ENCODE peak calls at places on chromosomes 1 and 21, in seven cellular contexts. U is esophagus muscularis mucosa; Q is glutamatergic neuron; C is fibroblast of mammary gland; M is CD4-positive, alpha-beta T cell; W is Peyer's patch; Z is stomach. B is an unnamed sample.

GRCh38 chr1:245105815-245106410 is 48.9 kb upstream of the KIF26B start:
- DNase-seq in Z (no peak), Q (no peak), M (no peak), U (no peak), C (peak), W (no peak), B (no peak)

GRCh38 chr21:45830720-45831366 is 150.7 kb upstream of the COL6A1 start:
- DNase-seq in Z (no peak), W (no peak), Q (no peak), M (no peak), C (no peak), U (peak), B (no peak)

GRCh38 chr1:234553241-234554156 is 56.5 kb downstream of the IRF2BP2 start:
- DNase-seq in C (peak), M (no peak), W (no peak), Q (no peak), Z (no peak), U (no peak), B (no peak)

GRCh38 chr1:82392946-82393345 is 592.2 kb downstream of the ADGRL2 start:
- DNase-seq in U (no peak), W (no peak), C (no peak), M (no peak), Z (no peak), Q (no peak), B (no peak)

GRCh38 chr1:155049651-155050559 is 1.2 kb upstream of the ADAM15 start:
- DNase-seq in Z (no peak), U (no peak), M (no peak), W (no peak), Q (no peak), C (peak), B (no peak)

GRCh38 chr1:145961425-145962156 is 2.8 kb downstream of the ANKRD34A start:
- DNase-seq in U (no peak), Q (peak), C (no peak), M (no peak), W (peak), Z (no peak), B (peak)

GRCh38 chr1:159207774-159208459 is 3.2 kb downstream of the ACKR1 start:
- DNase-seq in C (no peak), Q (no peak), W (no peak), M (no peak), U (no peak), Z (no peak), B (no peak)

GRCh38 chr1:75984781-75985180 is 52.6 kb upstream of the ASB17 start:
- DNase-seq in W (no peak), Z (no peak), M (no peak), C (no peak), U (no peak), Q (no peak), B (no peak)

GRCh38 chr1:235410467-235410866 is 43.2 kb downstream of the TBCE start:
- DNase-seq in C (no peak), Q (no peak), U (no peak), M (no peak), Z (no peak), W (no peak), B (no peak)

GRCh38 chr1:47650205-47650604 is 212.4 kb downstream of the FOXD2 start:
- DNase-seq in Z (peak), Q (no peak), U (no peak), C (peak), W (peak), M (no peak), B (no peak)

GRCh38 chr1:222042120-222042519 is 300.2 kb upstream of the DUSP10 start:
- DNase-seq in C (peak), Q (no peak), U (no peak), M (no peak), W (no peak), Z (no peak), B (no peak)

GRCh38 chr1:111318483-111319000 is 27.9 kb downstream of the CHIA start:
- DNase-seq in M (no peak), Z (no peak), U (no peak), W (no peak), Q (no peak), C (no peak), B (no peak)

GRCh38 chr21:43211085-43212071 is 42.6 kb downstream of the CRYAA start:
- DNase-seq in Z (peak), W (peak), U (no peak), M (no peak), C (no peak), Q (peak), B (no peak)

GRCh38 chr1:88730132-88730675 is 46.1 kb downstream of the PKN2 start:
- DNase-seq in W (no peak), Q (no peak), C (no peak), Z (no peak), M (no peak), U (no peak), B (no peak)

GRCh38 chr21:31185663-31186062 is 147.4 kb upstream of the KRTAP19-8 start:
- DNase-seq in M (no peak), Z (no peak), W (no peak), C (no peak), U (no peak), Q (no peak), B (no peak)

GRCh38 chr1:81237531-81238528 is 562.9 kb upstream of the ADGRL2 start:
- DNase-seq in C (no peak), M (no peak), W (no peak), Z (no peak), U (no peak), Q (no peak), B (no peak)

GRCh38 chr1:92858564-92859399 is 26.9 kb downstream of the RPL5 start:
- DNase-seq in Q (peak), Z (peak), M (no peak), C (peak), W (peak), U (peak), B (no peak)

GRCh38 chr1:158117854-158118691 is 62.6 kb upstream of the CD1D start:
- DNase-seq in M (peak), Z (peak), W (peak), C (peak), Q (peak), U (no peak), B (peak)

GRCh38 chr1:172005856-172006255 is 164.6 kb downstream of the DNM3 start:
- DNase-seq in Q (no peak), M (no peak), W (no peak), Z (no peak), C (peak), U (no peak), B (no peak)

GRCh38 chr21:38349111-38349746 is 92.4 kb downstream of the KCNJ15 start:
- DNase-seq in M (no peak), Q (no peak), U (no peak), W (no peak), Z (no peak), C (peak), B (no peak)

GRCh38 chr1:31957701-31958674 is 19.8 kb upstream of the PTP4A2 start:
- DNase-seq in W (no peak), C (no peak), M (no peak), Q (no peak), Z (no peak), U (no peak), B (no peak)

GRCh38 chr1:225430301-225430700 is 2.5 kb upstream of the LBR start:
- DNase-seq in C (no peak), Z (no peak), W (no peak), Q (no peak), M (no peak), U (no peak), B (no peak)

GRCh38 chr21:26881504-26882228 is 36.5 kb upstream of the ADAMTS1 start:
- DNase-seq in U (no peak), Q (no peak), C (peak), Z (no peak), M (no peak), W (no peak), B (no peak)

GRCh38 chr1:41662656-41663437 is 178.4 kb upstream of the EDN2 start:
- DNase-seq in C (peak), Q (peak), M (no peak), U (no peak), W (peak), Z (no peak), B (peak)

GRCh38 chr1:219460561-219461511 is 152.1 kb downstream of the ZC3H11B start:
- DNase-seq in Z (no peak), Q (no peak), U (no peak), W (no peak), M (no peak), C (peak), B (no peak)

GRCh38 chr1:78677788-78678187 is 28.2 kb downstream of the IFI44 start:
- DNase-seq in W (no peak), Z (no peak), M (no peak), Q (no peak), C (no peak), U (no peak), B (no peak)

GRCh38 chr1:118986291-118986838 is 1.8 kb downstream of the TBX15 start:
- DNase-seq in C (peak), W (no peak), Q (no peak), U (no peak), M (no peak), Z (no peak), B (no peak)

GRCh38 chr1:236753554-236753953 is 41.5 kb upstream of the MTR start:
- DNase-seq in M (no peak), W (no peak), U (no peak), Q (peak), C (peak), Z (no peak), B (no peak)

GRCh38 chr1:232622378-232622777 is 7.6 kb downstream of the SIPA1L2 start:
- DNase-seq in C (no peak), U (no peak), W (peak), M (no peak), Q (no peak), Z (no peak), B (no peak)

GRCh38 chr1:204288061-204288588 is 71.6 kb downstream of the PLEKHA6 start:
- DNase-seq in Q (peak), C (peak), U (no peak), W (peak), M (no peak), Z (peak), B (no peak)

GRCh38 chr1:66452162-66452561 is 81.8 kb upstream of the SGIP1 start:
- DNase-seq in U (no peak), W (no peak), M (no peak), Q (no peak), Z (no peak), C (no peak), B (no peak)

GRCh38 chr1:43773821-43774220 is 66.5 kb downstream of the ST3GAL3 start:
- DNase-seq in Q (no peak), U (no peak), Z (no peak), C (peak), W (no peak), M (no peak), B (no peak)

GRCh38 chr1:98035587-98035986 is 114.8 kb upstream of the DPYD start:
- DNase-seq in U (no peak), Z (no peak), M (no peak), C (no peak), W (no peak), Q (no peak), B (no peak)

GRCh38 chr1:8754993-8755392 is 62.4 kb downstream of the RERE start:
- DNase-seq in W (no peak), C (no peak), Z (no peak), M (no peak), Q (no peak), U (no peak), B (no peak)

GRCh38 chr1:209549384-209550001 is 34.0 kb upstream of the CAMK1G start:
- DNase-seq in C (no peak), Q (peak), W (no peak), M (no peak), Z (no peak), U (no peak), B (no peak)
- TF ChIP-seq CTCF in C (no peak), Q (peak), W (no peak), M (no peak), Z (no peak), U (no peak), B (no peak)

GRCh38 chr1:51044834-51045233 is 57.2 kb upstream of the C1orf185 start:
- DNase-seq in Z (no peak), Q (no peak), C (peak), W (no peak), U (no peak), M (no peak), B (no peak)
- TF ChIP-seq CTCF in Z (no peak), Q (no peak), C (peak), W (peak), U (peak), M (peak), B (no peak)

DNA sequence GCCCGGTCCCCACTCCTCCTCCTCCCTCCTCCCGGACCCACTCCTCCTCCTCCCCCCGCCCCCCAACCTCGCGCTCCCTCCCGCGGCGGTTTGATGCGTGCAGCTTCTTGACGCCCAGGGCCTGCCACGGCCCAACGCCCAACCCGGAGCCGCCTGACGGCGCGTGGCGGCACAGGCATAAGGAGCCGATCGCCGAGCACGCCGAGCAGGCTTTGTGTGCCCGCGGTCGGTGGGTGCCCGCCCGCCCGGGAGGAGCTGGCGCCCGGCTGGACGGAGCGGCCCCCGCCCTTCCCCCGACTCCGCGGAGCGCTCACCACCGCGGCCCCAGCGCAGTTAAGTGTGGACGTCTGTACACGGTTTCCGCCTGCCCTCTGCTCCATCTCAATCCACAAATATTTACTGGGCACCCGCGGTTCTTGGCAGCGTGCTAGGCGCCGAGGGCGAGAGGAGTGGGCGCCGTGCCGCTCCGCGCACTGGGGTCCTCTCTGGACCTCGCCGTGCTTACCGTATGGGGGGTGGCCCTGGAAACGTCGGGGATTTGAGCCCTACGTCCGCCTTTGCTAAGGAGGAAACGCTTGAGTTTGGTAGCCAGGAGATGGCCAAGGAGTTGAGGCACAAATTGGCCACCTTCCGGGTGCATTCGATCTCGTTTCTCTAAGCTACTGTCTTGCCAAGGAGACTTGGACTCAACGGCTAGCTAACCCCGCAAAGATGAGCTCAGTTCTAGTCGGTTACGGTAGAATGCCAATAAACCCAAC is 428 bp upstream of the HDGF start:
- DNase-seq in C (peak), U (peak), W (peak), Q (peak), M (peak), Z (peak), B (peak)
- TF ChIP-seq CTCF in C (no peak), U (peak), W (peak), Q (no peak), M (no peak), Z (no peak), B (no peak)

GRCh38 chr1:202333861-202334260 is 7.9 kb downstream of the UBE2T start:
- DNase-seq in M (no peak), U (no peak), Z (no peak), C (no peak), W (no peak), Q (no peak), B (no peak)

GRCh38 chr1:202324646-202325045 is 17.1 kb downstream of the UBE2T start:
- DNase-seq in Q (no peak), W (no peak), U (peak), C (no peak), M (no peak), Z (no peak), B (no peak)

GRCh38 chr1:202329891-202330290 is 11.8 kb downstream of the UBE2T start:
- DNase-seq in Z (no peak), M (no peak), W (no peak), Q (no peak), C (no peak), U (no peak), B (no peak)
- TF ChIP-seq CTCF in Z (no peak), M (no peak), W (no peak), Q (no peak), C (peak), U (no peak), B (no peak)

GRCh38 chr21:29360799-29361765 is 62.4 kb downstream of the BACH1 start:
- DNase-seq in U (no peak), Q (no peak), W (no peak), M (no peak), C (no peak), Z (no peak), B (no peak)
- TF ChIP-seq CTCF in U (no peak), Q (no peak), W (peak), M (peak), C (no peak), Z (no peak), B (no peak)

DNA sequence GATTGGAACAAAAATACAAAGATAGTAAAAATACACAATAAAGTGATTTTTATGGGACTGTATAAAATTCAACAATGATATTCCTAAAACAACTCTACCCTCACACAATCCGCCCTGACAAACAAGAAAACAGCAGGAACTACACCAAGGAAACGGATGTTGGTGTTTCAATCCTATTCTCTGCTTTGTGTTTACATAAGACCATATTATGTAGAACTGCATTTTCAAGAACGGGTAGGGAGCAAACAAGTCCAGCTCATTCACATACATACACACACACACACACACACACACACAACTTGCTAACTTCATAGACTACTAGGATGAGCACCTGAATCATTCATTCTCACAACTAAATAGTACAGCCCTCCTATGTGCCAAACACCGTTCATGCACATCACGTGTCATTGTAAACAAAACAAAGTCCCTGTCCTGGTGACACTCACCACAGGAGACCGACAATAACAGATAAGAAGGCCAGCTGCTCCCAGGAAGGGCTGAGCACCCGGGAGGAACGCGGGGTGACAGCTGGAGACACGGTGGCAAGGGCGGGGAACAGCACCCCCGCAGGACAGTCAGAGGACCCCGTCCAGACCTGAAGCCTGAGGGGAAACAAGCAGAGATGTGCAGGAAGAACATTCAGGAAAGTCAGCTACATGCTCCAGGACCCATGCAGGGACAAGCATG is 43.0 kb downstream of the NPHP4 start:
- DNase-seq in W (peak), Q (no peak), C (no peak), Z (no peak), U (no peak), M (no peak), B (no peak)
- TF ChIP-seq CTCF in W (peak), Q (no peak), C (no peak), Z (no peak), U (no peak), M (no peak), B (no peak)